ENCODE peak calls at places on chromosomes 2 and 18, in six cellular contexts. F is IMR-90, W is H9, S is mesenchymal stem cell, O is neuronal stem cell, J is H1. D is an unnamed sample.

GRCh38 chr2:38115216-38116012 is 39.5 kb upstream of the CYP1B1 start:
- DNase-seq in F (peak), W (peak), S (peak), O (peak), J (peak), D (peak)

GRCh38 chr2:169702979-169703378 is 8.7 kb downstream of the PHOSPHO2 start:
- DNase-seq in F (no peak), W (no peak), S (no peak), O (no peak), J (no peak), D (no peak)

GRCh38 chr2:149661844-149662243 is 74.3 kb upstream of the MMADHC start:
- DNase-seq in F (peak), W (no peak), S (peak), O (no peak), J (no peak), D (no peak)

GRCh38 chr2:47264183-47264582 is 109.1 kb upstream of the STPG4 start:
- DNase-seq in F (no peak), W (peak), S (no peak), O (no peak), J (no peak), D (no peak)

GRCh38 chr2:23287250-23287704 is 97.7 kb upstream of the KLHL29 start:
- DNase-seq in F (peak), W (no peak), S (peak), O (no peak), J (no peak), D (peak)

GRCh38 chr18:55302337-55302833 is 285.6 kb downstream of the TCF4 start:
- DNase-seq in F (peak), W (peak), S (no peak), O (no peak), J (no peak), D (peak)

GRCh38 chr2:127429844-127430425 is 11.7 kb downstream of the PROC start:
- DNase-seq in F (no peak), W (no peak), S (no peak), O (no peak), J (no peak), D (no peak)

GRCh38 chr2:176106636-176107539 is at the start of gene HOXD11:
- DNase-seq in F (no peak), W (peak), S (no peak), O (no peak), J (no peak), D (peak)

GRCh38 chr18:32351014-32351413 is 119.7 kb downstream of the GAREM1 start:
- DNase-seq in F (peak), W (no peak), S (peak), O (no peak), J (no peak), D (no peak)

GRCh38 chr18:9700261-9700796 is 7.8 kb upstream of the RAB31 start:
- DNase-seq in F (peak), W (no peak), S (peak), O (no peak), J (no peak), D (peak)

GRCh38 chr2:153972412-153972811 is 100.7 kb downstream of the GALNT13 start:
- DNase-seq in F (no peak), W (no peak), S (no peak), O (no peak), J (no peak), D (no peak)

GRCh38 chr2:95539836-95540235 is 52.0 kb upstream of the TRIM43 start:
- DNase-seq in F (no peak), W (no peak), S (no peak), O (no peak), J (no peak), D (no peak)

GRCh38 chr2:227849906-227850305 is 21.5 kb upstream of the DAW1 start:
- DNase-seq in F (peak), W (no peak), S (no peak), O (no peak), J (no peak), D (no peak)

GRCh38 chr2:11281221-11281620 is 63.2 kb downstream of the ROCK2 start:
- DNase-seq in F (no peak), W (no peak), S (no peak), O (no peak), J (no peak), D (no peak)

GRCh38 chr2:143955416-143956075 is 564.4 kb downstream of the ZEB2 start:
- DNase-seq in F (peak), W (no peak), S (peak), O (no peak), J (no peak), D (no peak)

GRCh38 chr2:234722176-234722575 is 225.3 kb upstream of the ARL4C start:
- DNase-seq in F (no peak), W (no peak), S (no peak), O (no peak), J (no peak), D (no peak)

DNA sequence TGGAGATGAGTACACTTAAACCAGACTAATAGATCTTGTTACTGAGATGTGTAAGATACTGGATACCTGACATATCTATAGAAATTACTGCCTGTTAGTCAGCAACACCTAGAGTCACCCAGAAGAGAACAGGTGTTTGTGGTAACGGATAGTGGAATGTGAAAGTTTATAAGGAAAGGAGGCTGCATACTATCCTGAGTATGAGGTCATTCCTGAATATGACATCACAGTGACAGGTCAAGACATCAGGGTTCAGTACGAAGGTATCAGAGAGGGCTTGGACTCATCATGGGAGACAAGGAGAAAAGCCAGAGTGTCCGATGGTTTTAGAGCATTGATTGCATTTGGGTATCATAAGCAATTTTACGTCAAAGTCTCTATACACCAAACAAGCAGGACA is 55.3 kb downstream of the ABCA12 start:
- DNase-seq in F (no peak), W (no peak), S (no peak), O (no peak), J (no peak), D (no peak)
- H3K4me2 ChIP-seq in F (no peak), W (no peak), S (no peak), O (no peak), J (no peak), D (no peak)

GRCh38 chr18:58847383-58848071 is 17.1 kb upstream of the ZNF532 start:
- DNase-seq in F (no peak), W (peak), S (no peak), O (peak), J (peak), D (peak)
- H2AK5ac ChIP-seq in F (no peak), W (no peak), S (no peak), O (peak), J (peak), D (no peak)

GRCh38 chr2:16291731-16292550 is 351.6 kb downstream of the MYCN start:
- DNase-seq in F (no peak), W (no peak), S (no peak), O (no peak), J (no peak), D (no peak)
- H2BK15ac ChIP-seq in F (no peak), W (no peak), S (no peak), O (no peak), J (peak), D (no peak)

DNA sequence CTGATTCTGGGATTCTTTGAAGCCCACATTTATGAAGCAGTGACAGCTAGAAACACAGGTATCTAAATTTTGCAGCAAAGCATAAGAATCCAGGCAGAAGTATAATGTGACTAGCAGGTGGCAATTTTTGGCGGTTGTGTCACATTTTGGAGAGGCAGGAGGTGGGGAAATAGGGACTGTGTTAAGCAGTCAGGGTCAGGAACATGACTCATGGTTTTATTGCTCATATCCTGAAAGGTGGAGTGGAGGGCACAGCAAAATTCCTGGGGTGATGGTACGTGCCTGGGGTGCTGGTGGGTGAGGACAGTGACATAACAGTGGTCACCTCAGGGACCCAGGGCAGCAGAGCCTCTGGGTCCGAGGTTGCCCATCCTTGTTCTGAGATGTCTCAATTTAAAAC is 63.5 kb upstream of the TTN start:
- DNase-seq in F (peak), W (no peak), S (no peak), O (no peak), J (no peak), D (no peak)
- H3K4me2 ChIP-seq in F (no peak), W (no peak), S (no peak), O (no peak), J (no peak), D (no peak)

DNA sequence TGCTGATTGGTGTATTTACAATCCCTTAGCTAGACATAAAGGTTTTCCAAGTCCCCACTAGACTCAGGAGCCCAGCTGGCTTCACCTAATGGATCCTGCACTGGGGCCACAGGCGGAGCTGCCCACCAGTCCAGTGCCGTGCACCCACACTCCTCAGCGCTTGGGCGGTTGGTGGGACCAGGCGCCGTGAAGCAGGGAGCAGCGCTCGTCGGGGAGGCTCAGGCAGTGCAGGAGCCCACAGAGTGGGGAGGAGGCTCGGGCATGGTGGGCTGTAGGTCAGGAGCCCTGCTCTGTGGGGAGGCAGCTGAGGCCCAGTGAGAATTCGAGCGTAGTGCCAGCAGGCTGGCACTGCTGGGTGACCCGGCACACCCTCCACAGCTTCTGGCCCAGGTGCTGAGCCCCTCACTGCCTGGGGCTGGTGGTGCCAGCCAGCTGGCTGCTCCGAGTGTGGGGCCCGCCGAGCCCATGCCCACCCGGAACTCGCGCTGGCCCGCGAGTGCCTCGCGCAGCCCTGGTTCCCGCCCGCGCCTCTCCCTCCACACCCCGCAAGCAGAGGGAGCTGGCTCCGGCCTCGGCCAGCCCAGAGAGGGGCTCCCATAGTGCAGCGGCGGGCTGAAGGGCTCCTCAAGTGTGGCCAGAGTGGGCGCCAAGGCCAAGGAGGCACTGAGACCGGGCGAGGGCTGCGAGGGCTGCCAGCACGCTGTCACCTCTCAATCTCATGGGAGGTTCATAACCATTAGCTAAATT is 475.6 kb upstream of the DCC start:
- DNase-seq in F (no peak), W (no peak), S (no peak), O (no peak), J (no peak), D (no peak)
- H2AK5ac ChIP-seq in F (no peak), W (no peak), S (no peak), O (no peak), J (no peak), D (no peak)

GRCh38 chr2:135790423-135790822 is 46.6 kb downstream of the LCT start:
- DNase-seq in F (no peak), W (no peak), S (no peak), O (no peak), J (no peak), D (no peak)

GRCh38 chr2:135782231-135782630 is 40.6 kb downstream of the UBXN4 start:
- DNase-seq in F (no peak), W (no peak), S (no peak), O (no peak), J (no peak), D (no peak)

GRCh38 chr2:135783416-135783815 is 41.8 kb downstream of the UBXN4 start:
- DNase-seq in F (no peak), W (no peak), S (no peak), O (no peak), J (no peak), D (no peak)

DNA sequence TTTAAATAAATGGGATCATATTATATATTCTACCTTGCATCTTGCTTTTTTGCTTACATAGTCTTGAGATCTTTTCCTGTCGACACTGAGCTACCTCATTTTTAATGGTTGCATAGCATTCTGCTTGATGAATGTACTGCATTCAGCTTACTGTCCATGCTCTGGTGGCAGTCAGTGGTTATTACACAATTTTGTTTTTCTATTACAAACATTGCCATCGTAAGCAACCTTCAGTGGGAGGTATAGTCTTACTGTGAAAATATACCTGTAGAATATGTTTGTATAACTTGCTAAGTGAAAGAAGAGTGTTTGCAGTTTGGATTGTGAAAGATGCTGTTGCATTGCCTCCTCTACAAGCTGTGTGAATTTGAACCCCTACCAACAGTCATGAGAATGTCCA is 43.4 kb downstream of the UBXN4 start:
- DNase-seq in F (no peak), W (no peak), S (no peak), O (no peak), J (no peak), D (no peak)
- H2BK15ac ChIP-seq in F (no peak), W (no peak), S (no peak), O (no peak), J (no peak), D (no peak)

GRCh38 chr2:77479895-77480294 is 42.3 kb downstream of the LRRTM4 start:
- DNase-seq in F (no peak), W (no peak), S (peak), O (no peak), J (no peak), D (peak)
- H3K4me2 ChIP-seq in F (no peak), W (no peak), S (no peak), O (no peak), J (no peak), D (no peak)

GRCh38 chr2:174585657-174586056 is 11.9 kb downstream of the WIPF1 start:
- DNase-seq in F (no peak), W (no peak), S (no peak), O (no peak), J (no peak), D (peak)

GRCh38 chr2:174577967-174578589 is 19.5 kb downstream of the WIPF1 start:
- DNase-seq in F (peak), W (no peak), S (peak), O (no peak), J (no peak), D (peak)

GRCh38 chr2:174585111-174585510 is 12.5 kb downstream of the WIPF1 start:
- DNase-seq in F (peak), W (no peak), S (peak), O (no peak), J (no peak), D (no peak)

GRCh38 chr2:174581543-174581942 is 16.1 kb downstream of the WIPF1 start:
- DNase-seq in F (no peak), W (no peak), S (no peak), O (no peak), J (no peak), D (no peak)

DNA sequence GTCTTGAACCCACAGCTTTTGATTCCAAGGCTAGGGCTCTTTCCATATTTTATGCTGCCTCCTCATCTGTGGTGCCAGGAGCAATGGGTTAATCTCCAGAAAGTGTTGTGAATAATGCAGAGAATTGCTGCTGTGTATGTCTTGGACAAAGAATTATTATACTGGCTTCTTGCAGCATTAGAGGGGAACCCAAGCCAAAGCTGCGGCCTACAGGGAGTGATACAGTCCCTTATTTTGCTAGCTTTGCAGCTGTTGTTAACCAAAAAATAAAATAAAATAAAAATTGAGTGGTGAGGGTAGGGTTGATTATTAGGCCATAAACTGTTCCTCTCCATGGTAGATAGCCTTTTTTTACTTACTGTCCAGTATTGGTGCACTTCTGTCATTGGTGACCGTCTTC is 16.7 kb downstream of the WIPF1 start:
- DNase-seq in F (no peak), W (no peak), S (no peak), O (no peak), J (no peak), D (no peak)
- H2AK5ac ChIP-seq in F (no peak), W (no peak), S (no peak), O (no peak), J (no peak), D (no peak)